ENCODE peak calls at places on chromosomes 13 and 19, in nine cellular contexts. J, Z, W, V, Q, X, C, Y and P are unnamed samples.

GRCh38 chr19:31555634-31556215 is 206.5 kb upstream of the TSHZ3 start:
- DNase-seq in V (no peak), Z (no peak), W (no peak), Y (no peak), Q (no peak), C (no peak), J (no peak), X (no peak), P (no peak)

GRCh38 chr13:102721800-102722231 is 27.0 kb upstream of the METTL21C start:
- DNase-seq in J (no peak), W (peak), C (no peak), Y (no peak), V (no peak), Z (no peak), Q (no peak), X (no peak), P (no peak)

GRCh38 chr19:3580156-3580955 is 4.9 kb upstream of the GIPC3 start:
- DNase-seq in Z (no peak), Y (no peak), W (peak), J (no peak), C (no peak), V (no peak), Q (no peak), X (no peak), P (no peak)

GRCh38 chr13:64413529-64413928 is 2816.6 kb downstream of the PCDH9 start:
- DNase-seq in Z (no peak), W (no peak), C (no peak), J (no peak), X (no peak), Y (no peak), V (no peak), Q (no peak), P (no peak)

GRCh38 chr13:60134376-60134775 is 29.4 kb downstream of the DIAPH3 start:
- DNase-seq in C (peak), Q (no peak), Y (peak), X (no peak), V (no peak), J (no peak), Z (no peak), W (peak), P (no peak)

GRCh38 chr13:113802090-113802531 is 43.1 kb downstream of the TMEM255B start:
- DNase-seq in Z (peak), X (peak), Y (peak), W (peak), V (peak), C (peak), J (peak), Q (no peak), P (peak)

GRCh38 chr19:3145909-3146676 is 10.3 kb downstream of the GNA15 start:
- DNase-seq in X (peak), C (no peak), Z (no peak), Y (no peak), W (no peak), J (no peak), Q (no peak), V (no peak), P (no peak)

GRCh38 chr13:113643593-113643992 is 14.4 kb downstream of the ATP4B start:
- DNase-seq in Q (no peak), X (no peak), Z (no peak), J (no peak), C (no peak), V (no peak), W (no peak), Y (no peak), P (no peak)

GRCh38 chr13:48304132-48304876 is 753 bp downstream of the RB1 start:
- DNase-seq in J (peak), C (no peak), X (no peak), V (peak), W (peak), Y (no peak), Q (no peak), Z (peak), P (peak)

GRCh38 chr13:50670847-50671542 is 172.5 kb downstream of the DLEU7 start:
- DNase-seq in X (no peak), Q (no peak), V (no peak), Y (no peak), W (no peak), C (no peak), Z (no peak), J (no peak), P (no peak)

GRCh38 chr19:32566246-32566830 is 14.7 kb upstream of the PDCD5 start:
- DNase-seq in Y (no peak), X (no peak), Q (no peak), V (no peak), W (peak), C (no peak), J (no peak), Z (no peak), P (peak)

GRCh38 chr13:76764429-76764828 is 121.8 kb downstream of the KCTD12 start:
- DNase-seq in Z (peak), Q (no peak), V (peak), C (no peak), W (peak), X (peak), J (no peak), Y (no peak), P (no peak)

GRCh38 chr13:74794147-74794546 is 659.9 kb upstream of the KLF12 start:
- DNase-seq in Q (no peak), C (no peak), J (no peak), W (peak), Y (no peak), X (no peak), V (no peak), Z (no peak), P (no peak)

GRCh38 chr19:5143471-5144411 is 174.8 kb downstream of the KDM4B start:
- DNase-seq in Z (peak), Y (no peak), Q (no peak), C (no peak), W (no peak), X (no peak), V (no peak), J (no peak), P (peak)

GRCh38 chr13:27789495-27790303 is 2.6 kb upstream of the GSX1 start:
- DNase-seq in V (no peak), J (peak), X (no peak), Q (no peak), C (peak), Z (no peak), Y (peak), W (no peak), P (peak)

GRCh38 chr13:46341112-46341711 is 45.8 kb downstream of the RUBCNL start:
- DNase-seq in Y (no peak), W (peak), Z (no peak), C (no peak), J (no peak), X (no peak), V (no peak), Q (no peak), P (no peak)

GRCh38 chr13:47170971-47171370 is 274.1 kb upstream of the HTR2A start:
- DNase-seq in C (no peak), X (no peak), W (peak), V (no peak), Z (no peak), Y (no peak), Q (no peak), J (no peak), P (no peak)

GRCh38 chr13:75931116-75931515 is 295.0 kb downstream of the LMO7 start:
- DNase-seq in J (no peak), C (no peak), Q (no peak), V (no peak), W (no peak), Z (no peak), Y (no peak), X (no peak), P (no peak)

GRCh38 chr13:111111376-111111937 is 3.7 kb upstream of the ARHGEF7 start:
- DNase-seq in C (no peak), J (no peak), V (no peak), Y (no peak), X (no peak), Q (no peak), W (no peak), Z (no peak), P (peak)

GRCh38 chr19:50314724-50315700 is 14.2 kb downstream of the KCNC3 start:
- DNase-seq in W (no peak), Y (peak), J (no peak), V (no peak), Q (no peak), Z (no peak), C (peak), X (no peak), P (peak)

GRCh38 chr13:69720278-69720983 is 387.2 kb upstream of the ATXN8OS start:
- DNase-seq in C (no peak), Y (no peak), Q (no peak), X (no peak), V (no peak), J (no peak), W (no peak), Z (no peak), P (no peak)

GRCh38 chr13:44874886-44875630 is 114.2 kb downstream of the NUFIP1 start:
- DNase-seq in X (no peak), Q (no peak), J (no peak), Z (no peak), V (no peak), Y (no peak), C (no peak), W (peak), P (no peak)

GRCh38 chr13:44874176-44874575 is 115.1 kb downstream of the NUFIP1 start:
- DNase-seq in Y (no peak), X (no peak), Q (no peak), J (no peak), Z (no peak), C (no peak), V (no peak), W (no peak), P (no peak)

GRCh38 chr13:44873486-44873885 is 115.8 kb downstream of the NUFIP1 start:
- DNase-seq in C (no peak), X (no peak), J (no peak), Q (no peak), W (no peak), Y (no peak), V (no peak), Z (no peak), P (no peak)

GRCh38 chr13:44879452-44880058 is 109.7 kb downstream of the NUFIP1 start:
- DNase-seq in W (peak), X (no peak), Q (no peak), Z (no peak), V (no peak), J (no peak), C (no peak), Y (peak), P (no peak)

GRCh38 chr13:44876782-44877324 is 112.4 kb downstream of the NUFIP1 start:
- DNase-seq in Y (peak), Z (peak), V (no peak), X (no peak), W (peak), J (peak), C (peak), Q (no peak), P (peak)
- TF ChIP-seq CTCF in Y (peak), Z (no peak), V (no peak), X (no peak), W (peak), J (peak), C (peak), Q (no peak), P (peak)

GRCh38 chr13:104320446-104320845 is 1254.2 kb upstream of the SLC10A2 start:
- DNase-seq in Q (no peak), J (no peak), Y (no peak), W (no peak), Z (no peak), V (no peak), C (no peak), X (no peak), P (no peak)

GRCh38 chr13:104315606-104316005 is 1249.4 kb upstream of the SLC10A2 start:
- DNase-seq in Z (no peak), C (no peak), W (peak), V (no peak), Y (no peak), Q (no peak), X (no peak), J (no peak), P (no peak)

GRCh38 chr13:104314926-104315535 is 1248.8 kb upstream of the SLC10A2 start:
- DNase-seq in C (no peak), J (no peak), V (no peak), Q (no peak), Y (no peak), X (no peak), W (no peak), Z (no peak), P (no peak)

GRCh38 chr13:104321756-104322155 is 1255.5 kb upstream of the SLC10A2 start:
- DNase-seq in J (no peak), X (no peak), V (no peak), C (no peak), Z (no peak), W (no peak), Q (no peak), Y (no peak), P (no peak)

DNA sequence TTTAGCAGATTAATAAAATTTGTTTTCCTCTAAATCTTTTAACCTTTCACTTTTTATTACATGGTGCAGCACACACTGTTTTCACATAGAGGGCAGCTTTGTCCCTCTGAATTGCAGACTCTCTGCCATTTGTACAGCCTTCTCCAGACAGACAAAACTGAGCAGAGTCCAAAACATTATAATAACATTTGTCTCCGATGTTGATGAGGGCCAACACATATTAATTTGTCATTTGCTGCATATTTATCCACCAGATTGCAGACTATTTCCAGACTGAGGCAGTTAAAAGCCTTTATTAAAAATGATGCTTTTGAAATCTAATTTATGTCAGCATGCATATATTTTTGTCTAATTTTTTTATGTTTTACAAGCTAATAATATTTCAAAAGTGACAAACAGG is 1251.9 kb upstream of the SLC10A2 start:
- DNase-seq in W (peak), Y (peak), Q (no peak), J (no peak), Z (no peak), C (no peak), X (no peak), V (no peak), P (no peak)
- TF ChIP-seq CTCF in W (peak), Y (peak), Q (no peak), J (peak), Z (no peak), C (peak), X (no peak), V (no peak), P (no peak)

DNA sequence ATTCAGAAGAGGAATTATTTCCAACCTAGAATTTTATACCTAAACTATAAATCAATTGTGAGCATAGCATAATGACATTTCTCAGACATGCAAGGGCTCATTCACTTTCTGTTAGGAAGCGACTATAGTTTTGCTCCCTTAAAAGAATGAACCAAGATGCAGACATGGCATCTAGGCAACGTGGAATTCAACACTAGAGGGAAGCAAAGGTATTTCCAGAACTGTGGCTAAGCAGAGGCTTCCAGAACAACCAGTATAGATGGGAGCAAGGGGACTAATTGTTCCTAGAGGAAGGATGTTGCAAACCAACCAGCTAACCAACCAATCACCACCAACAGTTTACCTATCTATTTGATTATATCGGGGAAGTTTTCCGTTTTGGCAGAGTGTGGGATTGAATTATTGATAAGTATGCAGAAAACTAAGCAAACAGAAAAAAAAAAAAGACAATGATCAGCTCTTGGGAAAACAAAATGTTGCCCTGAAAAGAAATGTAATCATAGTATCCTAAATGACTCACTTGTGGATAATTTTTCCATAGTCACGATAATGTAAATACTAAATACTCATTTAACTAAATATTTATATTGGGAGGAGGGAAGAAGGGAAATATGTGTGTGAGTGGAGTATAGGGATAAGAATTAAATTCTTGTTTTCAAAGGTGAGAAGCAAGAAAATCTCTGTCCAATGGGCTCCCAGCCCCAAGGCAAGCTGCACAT is 21.1 kb downstream of the ARL11 start:
- DNase-seq in J (no peak), C (no peak), Y (peak), V (no peak), Z (no peak), Q (no peak), X (no peak), W (peak), P (no peak)
- TF ChIP-seq CTCF in J (peak), C (peak), Y (peak), V (peak), Z (peak), Q (no peak), X (no peak), W (peak), P (no peak)

GRCh38 chr13:30017880-30018279 is 167.5 kb upstream of the UBL3 start:
- DNase-seq in Y (peak), C (peak), Q (no peak), W (no peak), J (no peak), V (no peak), X (no peak), Z (no peak), P (peak)
- TF ChIP-seq CTCF in Y (no peak), C (peak), Q (no peak), W (no peak), J (peak), V (no peak), X (no peak), Z (no peak), P (peak)

GRCh38 chr13:97586941-97587340 is 153.0 kb downstream of the RAP2A start:
- DNase-seq in Y (no peak), J (no peak), W (no peak), X (no peak), V (no peak), Z (no peak), C (no peak), Q (no peak), P (no peak)

GRCh38 chr13:97583884-97584497 is 150.0 kb downstream of the RAP2A start:
- DNase-seq in V (no peak), C (no peak), Q (no peak), J (no peak), Z (no peak), Y (no peak), X (no peak), W (no peak), P (no peak)

GRCh38 chr13:97588993-97589392 is 155.0 kb downstream of the RAP2A start:
- DNase-seq in X (no peak), Z (no peak), W (no peak), V (no peak), C (no peak), Y (peak), Q (no peak), J (no peak), P (no peak)
- TF ChIP-seq CTCF in X (no peak), Z (no peak), W (no peak), V (no peak), C (peak), Y (peak), Q (no peak), J (no peak), P (no peak)